ENCODE peak calls at places on chromosome 1, in nine cellular contexts. X is adrenal gland; S is tibial artery; Z is hepatocyte; Y is naive thymus-derived CD4-positive, alpha-beta T cell; V is OCI-LY7; U is left ventricle myocardium inferior; K is PC-3; W is body of pancreas. N is an unnamed sample.

GRCh38 chr1:61152706-61153105 is 70.3 kb downstream of the NFIA start:
- DNase-seq in U (no peak), V (no peak), X (no peak), K (no peak), Y (no peak), Z (no peak), W (peak; percentile 17), S (no peak), N (no peak)

GRCh38 chr1:222618001-222618879 is at the start of gene MIA3:
- DNase-seq in Z (peak; percentile 89), U (peak; percentile 15), K (peak; percentile 70), X (peak; percentile 57), S (peak; percentile 87), Y (peak; percentile 50), W (peak; percentile 33), V (peak; percentile 78), N (peak; percentile 22)

GRCh38 chr1:162922196-162922595 is 61.2 kb upstream of the CCDC190 start:
- DNase-seq in S (no peak), Z (no peak), W (no peak), K (peak; percentile 32), Y (peak; percentile 9), V (no peak), X (no peak), U (no peak), N (peak; percentile 24)

GRCh38 chr1:220908757-220909156 is 29.5 kb downstream of the HLX start:
- DNase-seq in S (no peak), V (no peak), Y (no peak), X (no peak), Z (peak; percentile 32), K (peak; percentile 62), W (peak; percentile 26), U (no peak), N (peak; percentile 38)

GRCh38 chr1:37514350-37515184 is at the start of gene MEAF6:
- DNase-seq in W (peak; percentile 85), U (peak; percentile 84), Z (peak; percentile 94), Y (peak; percentile 76), V (peak; percentile 92), K (peak; percentile 88), S (peak; percentile 88), X (peak; percentile 88), N (peak; percentile 85)

GRCh38 chr1:193355179-193355578 is 168.8 kb upstream of the B3GALT2 start:
- DNase-seq in S (no peak), Z (peak; percentile 64), V (no peak), X (no peak), U (no peak), Y (no peak), W (no peak), K (peak; percentile 88), N (peak; percentile 59)

GRCh38 chr1:177171536-177172123 is 872 bp downstream of the BRINP2 start:
- DNase-seq in X (no peak), V (no peak), Z (no peak), S (no peak), W (no peak), Y (no peak), U (no peak), K (no peak), N (no peak)

GRCh38 chr1:25641931-25642611 is 25.5 kb downstream of the MAN1C1 start:
- DNase-seq in K (no peak), V (no peak), S (no peak), Y (peak; percentile 54), Z (no peak), X (peak; percentile 52), W (no peak), U (no peak), N (peak; percentile 8)

GRCh38 chr1:34426325-34426896 is 249.7 kb downstream of the C1orf94 start:
- DNase-seq in W (no peak), Z (no peak), S (no peak), Y (no peak), U (no peak), V (no peak), K (no peak), X (no peak), N (no peak)

GRCh38 chr1:232901255-232901654 is 49.2 kb upstream of the NTPCR start:
- DNase-seq in X (no peak), V (peak; percentile 3), K (no peak), S (no peak), Z (no peak), W (no peak), U (no peak), Y (no peak), N (no peak)

GRCh38 chr1:109479901-109480300 is 3.8 kb upstream of the ATXN7L2 start:
- DNase-seq in Z (no peak), X (peak; percentile 31), K (no peak), U (no peak), V (no peak), Y (no peak), W (no peak), S (no peak), N (no peak)

GRCh38 chr1:64864018-64864945 is 102.1 kb downstream of the JAK1 start:
- DNase-seq in W (peak; percentile 36), K (peak; percentile 84), V (peak; percentile 97), X (peak; percentile 82), Y (peak; percentile 52), S (peak; percentile 76), U (peak; percentile 65), Z (no peak), N (peak; percentile 90)

GRCh38 chr1:54582566-54583306 is 34.7 kb downstream of the ACOT11 start:
- DNase-seq in S (no peak), Y (no peak), V (no peak), U (no peak), W (peak; percentile 55), Z (no peak), X (peak; percentile 84), K (no peak), N (no peak)

GRCh38 chr1:216984536-216984935 is 261.3 kb upstream of the ESRRG start:
- DNase-seq in U (no peak), X (no peak), Y (no peak), V (no peak), Z (no peak), S (no peak), W (no peak), K (no peak), N (no peak)

DNA sequence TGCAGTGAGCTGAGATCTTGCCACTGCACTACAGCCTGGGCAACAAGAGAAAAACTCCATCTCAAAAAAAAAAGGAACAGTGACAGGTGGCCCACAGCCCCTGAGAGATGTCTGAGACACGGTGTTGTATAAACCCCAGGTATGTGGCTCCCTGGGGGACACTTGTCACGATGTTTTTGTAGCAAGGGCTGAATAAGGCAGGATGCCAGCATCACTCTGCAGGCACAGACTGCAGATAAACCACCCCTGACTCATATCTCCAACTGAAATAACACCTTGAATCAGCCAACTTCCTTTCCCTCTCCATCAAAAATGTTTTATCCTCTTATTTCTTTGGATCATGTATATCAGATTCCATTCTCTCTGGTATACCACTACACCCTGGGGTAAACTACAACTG is 52.5 kb downstream of the NMNAT2 start:
- DNase-seq in X (no peak), U (no peak), W (no peak), K (peak; percentile 12), S (no peak), V (no peak), Z (no peak), Y (no peak), N (no peak)
- H3K4me1 ChIP-seq in X (no peaks in the 10 kb centered on the region), U (peaks cover 26% of the 10 kb centered on the region), W (no peaks in the 10 kb centered on the region), K (peaks cover 5% of the 10 kb centered on the region), S (no peaks in the 10 kb centered on the region), V (no peaks in the 10 kb centered on the region), Z (no peaks in the 10 kb centered on the region), Y (no peaks in the 10 kb centered on the region), N (no peaks in the 10 kb centered on the region)

GRCh38 chr1:94329276-94329675 is 88.9 kb upstream of the ABCD3 start:
- DNase-seq in X (no peak), W (no peak), U (no peak), Z (no peak), V (no peak), K (no peak), S (no peak), Y (no peak), N (no peak)

GRCh38 chr1:94326329-94326728 is 88.9 kb upstream of the ARHGAP29 start:
- DNase-seq in X (no peak), Z (no peak), U (no peak), Y (no peak), W (no peak), V (no peak), K (peak; percentile 45), S (no peak), N (no peak)

GRCh38 chr1:94329986-94330385 is 88.2 kb upstream of the ABCD3 start:
- DNase-seq in Z (peak; percentile 28), W (no peak), U (no peak), K (peak; percentile 31), X (no peak), V (no peak), S (no peak), Y (no peak), N (peak; percentile 76)

GRCh38 chr1:94325379-94326302 is 88.3 kb upstream of the ARHGAP29 start:
- DNase-seq in U (no peak), S (no peak), X (no peak), Y (no peak), V (no peak), W (no peak), Z (no peak), K (peak; percentile 99), N (peak; percentile 98)

GRCh38 chr1:94327001-94327685 is 89.8 kb upstream of the ARHGAP29 start:
- DNase-seq in W (no peak), X (peak; percentile 82), Y (no peak), Z (peak; percentile 28), U (peak; percentile 77), K (peak; percentile 63), V (no peak), S (no peak), N (peak; percentile 93)
- H3K4me1 ChIP-seq in W (peaks cover 31% of the 10 kb centered on the region), X (no peaks in the 10 kb centered on the region), Y (no peaks in the 10 kb centered on the region), Z (peaks cover 25% of the 10 kb centered on the region), U (peaks cover 82% of the 10 kb centered on the region), K (peaks cover 81% of the 10 kb centered on the region), V (no peaks in the 10 kb centered on the region), S (peaks cover 31% of the 10 kb centered on the region), N (peaks cover 76% of the 10 kb centered on the region)

GRCh38 chr1:116947090-116947489 is 37.4 kb downstream of the PTGFRN start:
- DNase-seq in X (no peak), W (no peak), K (no peak), V (no peak), Z (no peak), U (no peak), Y (no peak), S (no peak), N (no peak)

GRCh38 chr1:116950497-116951174 is 40.9 kb downstream of the PTGFRN start:
- DNase-seq in W (no peak), U (no peak), X (peak; percentile 69), V (no peak), Y (no peak), S (no peak), K (no peak), Z (no peak), N (no peak)

GRCh38 chr1:116951175-116951935 is 41.6 kb downstream of the PTGFRN start:
- DNase-seq in U (peak; percentile 28), W (no peak), K (peak; percentile 26), V (no peak), Z (peak; percentile 48), X (peak; percentile 82), Y (no peak), S (no peak), N (peak; percentile 77)

GRCh38 chr1:116948642-116949041 is 38.9 kb downstream of the PTGFRN start:
- DNase-seq in U (no peak), Z (no peak), S (no peak), Y (no peak), X (no peak), K (no peak), V (no peak), W (no peak), N (no peak)

GRCh38 chr1:116949213-116949985 is 39.7 kb downstream of the PTGFRN start:
- DNase-seq in Z (no peak), S (no peak), V (no peak), K (no peak), X (no peak), U (no peak), Y (no peak), W (no peak), N (no peak)
- H3K4me1 ChIP-seq in Z (peaks cover 16% of the 10 kb centered on the region), S (no peaks in the 10 kb centered on the region), V (no peaks in the 10 kb centered on the region), K (no peaks in the 10 kb centered on the region), X (peaks cover 28% of the 10 kb centered on the region), U (peaks cover 74% of the 10 kb centered on the region), Y (no peaks in the 10 kb centered on the region), W (no peaks in the 10 kb centered on the region), N (peaks cover 15% of the 10 kb centered on the region)

GRCh38 chr1:116325922-116326321 is 47.1 kb upstream of the ATP1A1 start:
- DNase-seq in X (no peak), V (peak; percentile 80), K (no peak), Z (no peak), W (no peak), Y (peak; percentile 66), U (no peak), S (no peak), N (no peak)
- H3K4me1 ChIP-seq in X (no peaks in the 10 kb centered on the region), V (peaks cover 86% of the 10 kb centered on the region), K (peaks cover 20% of the 10 kb centered on the region), Z (peaks cover 35% of the 10 kb centered on the region), W (peaks cover 78% of the 10 kb centered on the region), Y (peaks cover 48% of the 10 kb centered on the region), U (no peaks in the 10 kb centered on the region), S (no peaks in the 10 kb centered on the region), N (peaks cover 6% of the 10 kb centered on the region)

N was measured in endothelial cell of umbilical vein.